ENCODE peak calls at places on chromosomes 4 and X, in four cellular contexts. J is lower lobe of right lung, R is spleen, N is fibroblast of pulmonary artery. V is an unnamed sample.

GRCh38 chrX:9163153-9163790 is 129.3 kb upstream of the FAM9B start:
- DNase-seq in J (no peak), R (no peak), N (peak), V (no peak)

GRCh38 chr4:40682298-40683101 is 52.8 kb upstream of the RBM47 start:
- DNase-seq in J (no peak), R (no peak), N (no peak), V (no peak)

GRCh38 chrX:10507876-10508275 is 112.5 kb downstream of the MID1 start:
- DNase-seq in J (no peak), R (no peak), N (no peak), V (no peak)

GRCh38 chr4:41575207-41575606 is 37.2 kb downstream of the LIMCH1 start:
- DNase-seq in J (no peak), R (no peak), N (no peak), V (no peak)

GRCh38 chr4:35520059-35520458 is 724.3 kb downstream of the ARAP2 start:
- DNase-seq in J (no peak), R (no peak), N (no peak), V (no peak)

GRCh38 chr4:7045553-7045952 is 2.4 kb downstream of the TADA2B start:
- DNase-seq in J (no peak), R (no peak), N (no peak), V (no peak)

GRCh38 chr4:163484906-163485305 is 9.6 kb upstream of the TMA16 start:
- DNase-seq in J (no peak), R (no peak), N (peak), V (no peak)

GRCh38 chr4:8831221-8832129 is 40.2 kb downstream of the HMX1 start:
- DNase-seq in J (peak), R (no peak), N (no peak), V (no peak)

GRCh38 chr4:61716437-61716836 is 516.3 kb downstream of the ADGRL3 start:
- DNase-seq in J (no peak), R (no peak), N (no peak), V (no peak)

GRCh38 chr4:80963051-80963450 is 67.5 kb upstream of the BMP3 start:
- DNase-seq in J (no peak), R (no peak), N (no peak), V (no peak)

GRCh38 chr4:28176942-28177341 is 1316.3 kb downstream of the STIM2 start:
- DNase-seq in J (no peak), R (no peak), N (no peak), V (no peak)

GRCh38 chrX:86946569-86946968 is 571.0 kb upstream of the KLHL4 start:
- DNase-seq in J (no peak), R (no peak), N (peak), V (no peak)

GRCh38 chr4:40750461-40751258 is 905 bp downstream of the NSUN7 start:
- DNase-seq in J (no peak), R (no peak), N (no peak), V (no peak)

GRCh38 chr4:77310931-77311330 is 153.9 kb downstream of the CCNG2 start:
- DNase-seq in J (no peak), R (no peak), N (no peak), V (no peak)

GRCh38 chrX:54182194-54182863 is 725 bp downstream of the FAM120C start:
- DNase-seq in J (peak), R (peak), N (peak), V (no peak)

GRCh38 chr4:180751009-180751408 is 1492.2 kb upstream of the TENM3 start:
- DNase-seq in J (no peak), R (no peak), N (peak), V (peak)

GRCh38 chr4:4857001-4857808 is 2.3 kb upstream of the MSX1 start:
- DNase-seq in J (no peak), R (peak), N (no peak), V (no peak)

GRCh38 chr4:4856071-4857000 is 3.1 kb upstream of the MSX1 start:
- DNase-seq in J (no peak), R (peak), N (no peak), V (no peak)

GRCh38 chr4:4858527-4858926 is 938 bp upstream of the MSX1 start:
- DNase-seq in J (no peak), R (no peak), N (no peak), V (no peak)

GRCh38 chr4:4859010-4859798 is at the start of gene MSX1:
- DNase-seq in J (peak), R (peak), N (peak), V (peak)

DNA sequence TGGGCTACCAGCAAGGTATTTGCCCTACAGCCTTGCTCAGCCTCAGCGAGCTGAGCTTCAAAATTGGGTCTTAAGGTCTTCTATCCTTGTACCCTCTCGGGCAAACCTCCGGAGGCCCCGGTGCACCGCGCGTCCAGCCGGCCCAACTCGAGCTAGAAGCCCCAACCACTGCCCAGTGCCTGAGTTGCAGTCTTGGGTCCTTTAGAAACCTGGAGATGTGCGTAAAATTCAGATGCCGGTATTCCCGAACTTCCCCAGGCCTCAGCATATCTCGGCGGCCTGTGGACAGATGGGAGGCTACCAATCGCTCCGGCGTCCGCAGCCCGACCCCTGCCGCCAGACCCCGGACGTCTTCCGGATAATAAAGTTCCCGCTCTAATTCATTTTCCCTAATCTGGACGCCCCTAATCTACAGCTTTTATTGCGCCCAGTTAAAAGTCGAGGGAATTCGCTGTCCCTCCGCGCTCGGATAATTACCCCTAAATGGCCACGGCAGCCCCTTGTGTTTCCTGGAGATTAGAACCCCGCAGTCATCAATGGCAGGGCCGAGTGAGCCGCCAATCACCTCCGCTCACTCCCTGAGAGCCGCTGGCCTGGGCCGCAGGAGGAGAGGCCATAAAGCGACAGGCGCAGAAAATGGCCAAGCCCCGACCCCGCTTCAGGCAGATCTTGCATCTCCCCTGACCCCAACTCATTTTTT is 1.5 kb upstream of the MSX1 start:
- DNase-seq in J (no peak), R (no peak), N (no peak), V (no peak)
- H3K4me3 ChIP-seq in J (no peak), R (no peak), N (no peak), V (no peak)

DNA sequence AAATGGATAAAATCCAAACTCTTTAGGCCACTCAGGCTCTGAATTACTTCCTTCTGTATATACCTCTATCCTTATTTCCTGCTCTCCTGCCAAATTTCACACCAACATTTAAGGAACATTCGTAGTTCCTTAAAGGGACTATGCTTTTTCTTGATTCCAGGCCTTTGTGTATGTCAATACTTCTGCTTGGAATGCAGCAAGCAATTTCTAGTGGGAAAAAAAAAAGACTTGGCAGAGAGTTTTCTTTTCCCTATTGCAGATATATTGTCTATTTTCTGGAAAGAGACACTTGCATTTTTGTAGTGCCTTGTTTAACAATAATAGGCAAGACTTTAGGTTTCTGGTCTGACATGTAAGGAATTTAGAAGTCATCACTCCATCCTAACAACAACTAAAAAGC is 1.9 kb upstream of the ADH5 start:
- DNase-seq in J (no peak), R (no peak), N (peak), V (no peak)
- H3K4me3 ChIP-seq in J (peak), R (no peak), N (peak), V (peak)

GRCh38 chr4:2837904-2838496 is 5.6 kb upstream of the ADD1 start:
- DNase-seq in J (peak), R (peak), N (peak), V (no peak)
- H3K4me3 ChIP-seq in J (peak), R (no peak), N (peak), V (peak)

GRCh38 chr4:16225996-16226815 is at the start of gene TAPT1:
- DNase-seq in J (peak), R (peak), N (peak), V (no peak)

GRCh38 chr4:16224669-16225068 is 1.6 kb downstream of the TAPT1 start:
- DNase-seq in J (no peak), R (no peak), N (no peak), V (no peak)

GRCh38 chr4:16225681-16225995 is 633 bp downstream of the TAPT1 start:
- DNase-seq in J (no peak), R (no peak), N (no peak), V (no peak)

GRCh38 chr4:16224264-16224663 is 2.0 kb downstream of the TAPT1 start:
- DNase-seq in J (no peak), R (no peak), N (no peak), V (no peak)

DNA sequence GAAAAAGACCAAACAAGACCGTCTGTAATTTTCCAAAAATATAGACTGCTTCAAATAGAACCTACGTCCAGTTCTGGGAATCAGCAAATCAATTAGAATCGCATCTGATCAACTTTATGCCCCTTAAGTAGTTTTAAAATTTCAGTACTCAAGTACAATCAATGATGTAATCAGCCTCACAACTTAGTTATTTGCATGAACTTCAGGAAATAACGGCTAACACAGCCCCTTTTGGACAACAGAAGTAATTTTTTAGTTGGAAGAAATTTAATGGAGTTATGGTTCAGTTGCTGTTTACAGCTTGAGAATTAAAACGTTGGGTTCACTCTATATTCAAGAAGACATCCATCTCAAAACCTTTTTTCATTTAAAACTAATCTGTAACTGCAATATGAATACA is 1.1 kb downstream of the TAPT1 start:
- DNase-seq in J (no peak), R (no peak), N (peak), V (no peak)
- H3K4me3 ChIP-seq in J (peak), R (peak), N (peak), V (peak)

GRCh38 chrX:119759333-119759766 is 962 bp downstream of the SOWAHD start:
- DNase-seq in J (no peak), R (peak), N (no peak), V (no peak)
- H3K4me3 ChIP-seq in J (peak), R (peak), N (no peak), V (peak)

GRCh38 chrX:153845842-153846241 is 15.5 kb upstream of the PDZD4 start:
- DNase-seq in J (no peak), R (no peak), N (peak), V (no peak)

GRCh38 chrX:153845195-153845594 is 14.9 kb upstream of the PDZD4 start:
- DNase-seq in J (no peak), R (no peak), N (no peak), V (no peak)

GRCh38 chrX:153848325-153848724 is 18.0 kb upstream of the PDZD4 start:
- DNase-seq in J (no peak), R (no peak), N (no peak), V (no peak)

DNA sequence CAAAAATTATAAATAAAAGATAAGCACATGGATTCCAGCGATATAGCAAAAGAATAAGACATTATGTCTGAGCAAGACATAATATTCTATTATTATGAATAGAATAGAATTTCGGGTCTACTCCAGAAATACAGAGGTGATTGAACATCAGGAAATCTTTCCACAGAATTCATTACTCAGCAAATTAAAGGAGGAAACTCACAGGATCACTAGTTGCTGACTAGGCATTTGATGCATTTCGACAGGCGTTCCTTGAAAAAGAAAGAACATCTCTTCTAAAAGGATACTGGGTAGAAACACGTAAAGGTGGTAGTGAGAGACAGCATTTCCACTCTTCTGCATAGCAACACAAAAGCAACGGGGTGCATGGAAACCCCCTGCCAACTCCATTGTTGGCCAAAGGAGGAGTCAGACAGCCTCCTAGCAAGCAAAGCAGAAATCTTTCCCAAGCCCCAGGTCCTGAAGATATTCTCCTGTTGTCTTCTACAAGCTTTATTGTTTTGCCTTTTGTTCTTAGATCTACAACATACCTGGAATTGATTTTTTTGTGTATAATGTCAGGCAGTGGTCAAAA is 14.3 kb upstream of the PDZD4 start:
- DNase-seq in J (no peak), R (no peak), N (no peak), V (no peak)
- H3K4me3 ChIP-seq in J (no peak), R (no peak), N (no peak), V (no peak)

GRCh38 chrX:78725257-78725656 is 22.3 kb upstream of the LPAR4 start:
- DNase-seq in J (no peak), R (no peak), N (no peak), V (no peak)
- H3K4me3 ChIP-seq in J (no peak), R (no peak), N (no peak), V (no peak)

DNA sequence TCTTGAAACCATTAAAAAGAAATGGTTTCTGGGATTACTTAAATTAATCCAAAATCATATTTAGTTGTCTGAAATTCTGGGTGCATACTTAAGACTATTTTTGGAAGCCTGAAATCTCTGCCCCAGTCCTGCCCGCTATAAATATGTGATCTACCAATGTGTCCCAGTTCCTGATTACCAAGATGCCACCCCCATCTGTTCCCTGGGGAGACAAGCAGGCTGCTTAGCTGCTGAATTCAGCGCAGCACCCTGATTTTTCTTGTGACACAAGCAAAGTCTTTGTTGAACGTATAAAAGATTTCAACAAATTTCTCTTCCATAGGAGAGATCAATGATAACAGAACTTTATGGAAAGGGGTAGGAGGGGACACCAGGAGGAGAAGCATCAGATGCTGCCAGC is 100.6 kb upstream of the PRPS2 start:
- DNase-seq in J (no peak), R (no peak), N (no peak), V (no peak)
- H3K4me3 ChIP-seq in J (no peak), R (no peak), N (no peak), V (no peak)

DNA sequence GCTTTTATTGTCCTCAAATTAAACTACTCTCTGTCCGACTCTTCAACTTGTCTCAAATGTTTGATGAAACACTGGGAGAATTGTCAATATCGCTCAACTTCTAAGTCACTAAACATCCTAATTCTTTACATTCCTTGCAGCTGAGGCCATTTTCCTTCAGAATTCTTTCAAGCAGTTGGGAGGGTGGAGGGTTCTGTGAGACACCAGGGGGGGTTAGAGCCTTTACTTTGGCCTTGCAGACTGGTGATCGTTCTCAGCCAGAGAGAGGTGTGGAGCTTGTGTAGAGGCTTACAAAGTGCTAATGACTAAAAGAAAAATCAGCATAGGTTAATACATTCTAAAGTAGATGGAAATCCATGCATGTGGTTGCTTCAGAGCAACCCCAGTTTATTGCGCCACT is 21.3 kb upstream of the SOX3 start:
- DNase-seq in J (no peak), R (no peak), N (peak), V (peak)
- H3K4me3 ChIP-seq in J (no peak), R (no peak), N (no peak), V (no peak)